ENCODE peak calls at places on chromosome 15, in four cellular contexts. One of them, this sample, is unnamed.

GRCh38 chr15:82158811-82159210 is 103.7 kb downstream of the EFL1 start:
- DNase-seq in GM23338: no peak
- DNase-seq in HL-60: no peak
- DNase-seq in lung: no peak
- DNase-seq in this sample: no peak

GRCh38 chr15:49313650-49314049 is 109.4 kb upstream of the FGF7 start:
- DNase-seq in GM23338: no peak
- DNase-seq in HL-60: no peak
- DNase-seq in lung: no peak
- DNase-seq in this sample: no peak

GRCh38 chr15:69357773-69358765 is 56.1 kb upstream of the KIF23 start:
- DNase-seq in GM23338: peak
- DNase-seq in HL-60: no peak
- DNase-seq in lung: peak
- DNase-seq in this sample: no peak

GRCh38 chr15:73983211-73983727 is 8.8 kb downstream of the STOML1 start:
- DNase-seq in GM23338: no peak
- DNase-seq in HL-60: no peak
- DNase-seq in lung: peak
- DNase-seq in this sample: no peak

GRCh38 chr15:96054029-96054428 is 276.5 kb upstream of the NR2F2 start:
- DNase-seq in GM23338: peak
- DNase-seq in HL-60: no peak
- DNase-seq in lung: no peak
- DNase-seq in this sample: peak

GRCh38 chr15:71444866-71445590 is 329.8 kb downstream of the THSD4 start:
- DNase-seq in GM23338: no peak
- DNase-seq in HL-60: no peak
- DNase-seq in lung: no peak
- DNase-seq in this sample: no peak

GRCh38 chr15:47711654-47712053 is 5.7 kb upstream of the SEMA6D start:
- DNase-seq in GM23338: peak
- DNase-seq in HL-60: no peak
- DNase-seq in lung: no peak
- DNase-seq in this sample: no peak

GRCh38 chr15:67098768-67099282 is 33.4 kb downstream of the SMAD3 start:
- DNase-seq in GM23338: no peak
- DNase-seq in HL-60: no peak
- DNase-seq in lung: no peak
- DNase-seq in this sample: no peak

GRCh38 chr15:28935316-28935715 is 49.5 kb downstream of the APBA2 start:
- DNase-seq in GM23338: peak
- DNase-seq in HL-60: peak
- DNase-seq in lung: no peak
- DNase-seq in this sample: peak

GRCh38 chr15:84908564-84908963 is 24.1 kb downstream of the SLC28A1 start:
- DNase-seq in GM23338: no peak
- DNase-seq in HL-60: no peak
- DNase-seq in lung: no peak
- DNase-seq in this sample: peak

GRCh38 chr15:44096596-44096995 is 98.5 kb downstream of the FRMD5 start:
- DNase-seq in GM23338: no peak
- DNase-seq in HL-60: no peak
- DNase-seq in lung: no peak
- DNase-seq in this sample: no peak

GRCh38 chr15:75036269-75036668 is 12.9 kb downstream of the PPCDC start:
- DNase-seq in GM23338: peak
- DNase-seq in HL-60: no peak
- DNase-seq in lung: no peak
- DNase-seq in this sample: peak

GRCh38 chr15:43095243-43095642 is 10.6 kb downstream of the UBR1 start:
- DNase-seq in GM23338: no peak
- DNase-seq in HL-60: no peak
- DNase-seq in lung: no peak
- DNase-seq in this sample: no peak

GRCh38 chr15:100861511-100861991 is 18.1 kb upstream of the ALDH1A3 start:
- DNase-seq in GM23338: no peak
- DNase-seq in HL-60: no peak
- DNase-seq in lung: no peak
- DNase-seq in this sample: no peak

GRCh38 chr15:77542491-77543001 is 90.2 kb downstream of the LINGO1 start:
- DNase-seq in GM23338: no peak
- DNase-seq in HL-60: no peak
- DNase-seq in lung: no peak
- DNase-seq in this sample: no peak
- H3K4me3 ChIP-seq in GM23338: no peak
- H3K4me3 ChIP-seq in HL-60: peak
- H3K4me3 ChIP-seq in lung: no peak
- H3K4me3 ChIP-seq in this sample: no peak

DNA sequence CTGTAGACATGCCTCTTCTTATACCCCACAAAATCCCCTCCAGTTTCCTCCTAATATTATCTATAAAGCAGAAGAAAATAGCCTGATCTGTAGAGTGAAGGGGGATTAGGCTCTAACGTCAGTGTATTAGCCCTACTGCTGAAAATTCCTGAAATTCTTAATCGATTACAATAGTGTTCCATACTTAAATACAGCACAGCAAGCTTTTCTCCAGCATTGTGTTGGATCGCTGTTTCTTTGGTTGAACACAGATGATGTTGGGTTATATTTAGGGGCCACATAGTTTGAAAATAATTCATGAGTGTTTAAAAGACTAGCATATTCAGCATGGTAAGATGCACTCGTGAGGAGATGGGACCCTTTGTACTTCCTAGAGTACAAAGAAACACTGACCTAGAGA is 52.5 kb downstream of the PIAS1 start:
- DNase-seq in GM23338: peak
- DNase-seq in HL-60: no peak
- DNase-seq in lung: no peak
- DNase-seq in this sample: no peak
- H3K4me3 ChIP-seq in GM23338: no peak
- H3K4me3 ChIP-seq in HL-60: no peak
- H3K4me3 ChIP-seq in lung: no peak
- H3K4me3 ChIP-seq in this sample: peak

DNA sequence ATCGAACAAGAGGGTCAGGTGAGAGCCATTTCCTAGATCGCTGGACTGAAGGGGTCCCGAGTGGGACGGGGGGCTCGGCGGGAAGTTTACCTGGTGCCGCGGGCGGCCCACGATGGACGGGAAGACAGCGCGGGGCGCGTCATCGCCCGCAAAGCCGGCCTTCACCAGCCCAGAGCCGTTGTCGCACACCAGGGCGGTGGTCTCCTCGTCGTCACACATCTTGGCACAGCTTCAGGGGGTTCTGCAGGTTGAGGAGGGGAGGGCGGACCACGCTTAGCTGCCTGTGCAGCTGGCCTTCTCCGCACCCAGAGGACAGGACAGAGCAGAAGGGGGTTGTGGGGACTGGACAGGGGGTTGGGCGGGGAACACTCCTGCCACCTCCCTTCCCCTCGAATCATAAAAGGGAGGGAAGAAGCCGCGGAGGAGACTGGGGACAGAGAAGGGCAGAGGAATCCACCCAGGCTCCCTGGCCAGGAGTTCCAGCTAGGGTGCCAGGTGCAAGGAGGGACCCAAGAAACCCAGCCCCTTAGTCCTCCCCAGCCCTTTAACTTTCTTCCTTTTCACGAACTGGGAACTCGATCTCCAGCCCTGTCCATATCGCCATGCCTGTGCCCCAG is 651 bp downstream of the ACTC1 start:
- DNase-seq in GM23338: peak
- DNase-seq in HL-60: no peak
- DNase-seq in lung: no peak
- DNase-seq in this sample: no peak
- H3K4me3 ChIP-seq in GM23338: peak
- H3K4me3 ChIP-seq in HL-60: no peak
- H3K4me3 ChIP-seq in lung: no peak
- H3K4me3 ChIP-seq in this sample: no peak

GRCh38 chr15:24856397-24857093 is 98.2 kb upstream of the SNRPN start:
- DNase-seq in GM23338: peak
- DNase-seq in HL-60: no peak
- DNase-seq in lung: no peak
- DNase-seq in this sample: peak
- H3K4me3 ChIP-seq in GM23338: peak
- H3K4me3 ChIP-seq in HL-60: no peak
- H3K4me3 ChIP-seq in lung: no peak
- H3K4me3 ChIP-seq in this sample: peak

DNA sequence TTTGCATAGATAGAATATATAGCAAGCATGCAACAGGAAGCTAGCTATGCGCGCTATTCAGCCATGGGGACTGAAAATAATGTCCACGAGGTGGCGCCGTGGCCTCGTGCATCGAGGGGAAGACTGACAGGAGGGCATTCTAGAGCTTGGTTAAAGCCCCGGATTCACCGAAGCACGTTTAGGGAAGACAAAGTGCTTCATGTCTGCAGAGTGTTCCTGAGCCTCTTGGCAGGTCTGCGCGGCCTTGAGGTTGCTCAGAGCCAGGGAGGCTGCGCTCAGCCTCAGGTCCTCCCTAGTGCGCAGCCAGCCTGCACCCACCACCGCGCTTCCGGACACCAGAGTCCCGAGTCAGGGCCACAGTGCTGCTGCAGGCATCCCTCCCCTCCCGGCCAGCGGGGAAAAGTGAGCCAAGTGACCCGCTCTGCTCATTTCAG is 24.6 kb downstream of the GABRA5 start:
- DNase-seq in GM23338: peak
- DNase-seq in HL-60: peak
- DNase-seq in lung: peak
- DNase-seq in this sample: peak
- H3K4me3 ChIP-seq in GM23338: no peak
- H3K4me3 ChIP-seq in HL-60: no peak
- H3K4me3 ChIP-seq in lung: no peak
- H3K4me3 ChIP-seq in this sample: no peak

DNA sequence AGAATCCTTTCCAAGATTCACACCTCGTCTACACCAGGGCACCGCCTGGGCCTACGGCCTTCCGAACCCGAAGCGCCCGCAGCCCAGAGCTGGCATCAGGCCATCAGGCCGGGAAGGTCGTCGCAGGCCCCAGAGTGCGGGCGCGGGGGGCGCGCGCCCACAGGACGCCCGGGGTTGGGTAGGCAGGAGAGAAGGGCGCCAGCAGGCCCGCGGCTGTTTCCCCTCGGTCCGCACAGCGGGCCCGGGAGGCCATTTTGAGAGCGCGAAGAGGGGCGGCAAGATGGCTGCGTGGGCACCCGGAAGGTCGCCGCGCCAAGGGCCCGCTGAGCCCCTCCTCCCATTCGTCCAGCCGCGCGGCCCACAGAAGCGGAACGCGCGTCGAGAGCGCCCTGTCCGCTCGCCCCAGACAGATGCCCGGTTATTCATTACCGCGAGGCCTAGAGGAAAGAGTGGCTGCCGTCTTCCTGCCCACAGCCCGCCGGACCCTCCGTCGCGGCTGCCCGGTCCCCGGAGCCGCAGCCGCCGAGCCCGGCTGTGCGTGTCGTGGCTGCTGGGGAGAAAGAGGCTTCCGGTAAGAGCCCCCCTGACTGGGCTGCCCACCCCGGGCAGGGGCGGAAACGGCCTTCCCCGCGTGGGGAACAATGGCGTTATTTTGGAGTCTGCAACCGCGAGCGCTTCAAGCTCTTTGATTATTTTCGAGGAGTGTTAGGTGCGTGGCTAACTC is 44.2 kb upstream of the POLG start:
- DNase-seq in GM23338: peak
- DNase-seq in HL-60: no peak
- DNase-seq in lung: no peak
- DNase-seq in this sample: no peak
- H3K4me3 ChIP-seq in GM23338: peak
- H3K4me3 ChIP-seq in HL-60: no peak
- H3K4me3 ChIP-seq in lung: peak
- H3K4me3 ChIP-seq in this sample: no peak

DNA sequence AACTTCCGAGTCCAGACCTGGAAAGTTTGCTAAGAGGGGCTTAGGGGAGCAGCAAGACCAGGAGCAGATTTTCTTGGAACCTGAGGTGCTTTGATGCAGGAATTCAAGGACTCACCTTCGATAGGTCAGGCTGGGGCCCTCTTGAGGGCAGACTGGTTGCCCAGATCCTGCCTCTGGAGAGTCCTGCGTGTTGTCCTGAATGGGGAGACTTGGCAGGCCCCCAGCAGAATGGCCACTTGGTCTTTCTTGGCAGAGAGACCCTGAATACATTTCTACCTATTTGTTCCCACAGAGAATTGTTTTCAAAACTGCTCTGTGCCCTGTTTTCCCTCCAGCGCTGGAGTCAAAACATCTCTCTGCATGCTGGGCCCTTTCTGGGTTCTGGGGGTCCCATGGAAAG is 4.2 kb downstream of the KLF13 start:
- DNase-seq in GM23338: no peak
- DNase-seq in HL-60: no peak
- DNase-seq in lung: no peak
- DNase-seq in this sample: no peak
- H3K4me3 ChIP-seq in GM23338: no peak
- H3K4me3 ChIP-seq in HL-60: no peak
- H3K4me3 ChIP-seq in lung: no peak
- H3K4me3 ChIP-seq in this sample: no peak

This sample was measured in endodermal cell.